ENCODE peak calls at places on chromosomes 16 and 17, in eight cellular contexts. D is kidney; R is left ventricle myocardium superior; P is Peyer's patch; Q is epithelial cell of esophagus; W is hypothalamus; Y is RPMI7951; J is activated CD8-positive, alpha-beta memory T cell treated with anti-CD3 and anti-CD28 coated beads for 4 hours. G is an unnamed sample.

GRCh38 chr16:89633064-89633631 is 19.7 kb downstream of the DPEP1 start:
- DNase-seq in D (no peak), R (no peak), P (no peak), Q (peak; percentile 77), W (no peak), Y (peak; percentile 97), J (no peak), G (no peak)

GRCh38 chr16:19488213-19488640 is 33.7 kb downstream of the GDE1 start:
- DNase-seq in D (no peak), R (no peak), P (no peak), Q (no peak), W (no peak), Y (no peak), J (no peak), G (no peak)

GRCh38 chr16:75754126-75754525 is 27.8 kb upstream of the CPHXL start:
- DNase-seq in D (no peak), R (no peak), P (no peak), Q (peak; percentile 94), W (no peak), Y (peak; percentile 10), J (no peak), G (no peak)

GRCh38 chr17:33200116-33200515 is 93.0 kb downstream of the ASIC2 start:
- DNase-seq in D (no peak), R (no peak), P (no peak), Q (peak; percentile 59), W (no peak), Y (no peak), J (no peak), G (no peak)

GRCh38 chr17:64240741-64241347 is 22.2 kb downstream of the TEX2 start:
- DNase-seq in D (peak; percentile 81), R (peak; percentile 61), P (no peak), Q (peak; percentile 52), W (peak; percentile 11), Y (peak; percentile 99), J (no peak), G (no peak)

GRCh38 chr17:2215616-2216364 is 87.8 kb downstream of the SMG6 start:
- DNase-seq in D (peak; percentile 90), R (peak; percentile 87), P (peak; percentile 88), Q (peak; percentile 58), W (peak; percentile 63), Y (peak; percentile 88), J (no peak), G (peak; percentile 43)

GRCh38 chr16:86195863-86196630 is 297.1 kb downstream of the IRF8 start:
- DNase-seq in D (no peak), R (no peak), P (no peak), Q (no peak), W (no peak), Y (peak; percentile 41), J (no peak), G (no peak)

GRCh38 chr16:79143026-79143425 is 457.5 kb downstream of the MAF start:
- DNase-seq in D (no peak), R (no peak), P (no peak), Q (no peak), W (no peak), Y (no peak), J (no peak), G (no peak)

GRCh38 chr16:53913920-53914319 is 210.0 kb downstream of the FTO start:
- DNase-seq in D (no peak), R (peak; percentile 25), P (no peak), Q (no peak), W (no peak), Y (peak; percentile 22), J (no peak), G (no peak)

GRCh38 chr17:68682913-68683312 is 81.7 kb upstream of the FAM20A start:
- DNase-seq in D (no peak), R (no peak), P (no peak), Q (no peak), W (no peak), Y (peak; percentile 59), J (no peak), G (no peak)

GRCh38 chr17:48814504-48814903 is 2.5 kb downstream of the TTLL6 start:
- DNase-seq in D (no peak), R (peak; percentile 50), P (peak; percentile 44), Q (peak; percentile 58), W (peak; percentile 43), Y (peak; percentile 54), J (peak; percentile 34), G (peak; percentile 12)

GRCh38 chr16:77223184-77223583 is 24.0 kb downstream of the SYCE1L start:
- DNase-seq in D (no peak), R (no peak), P (no peak), Q (no peak), W (no peak), Y (no peak), J (no peak), G (no peak)

GRCh38 chr17:69434164-69434579 is 19.7 kb downstream of the MAP2K6 start:
- DNase-seq in D (no peak), R (no peak), P (no peak), Q (peak; percentile 92), W (no peak), Y (peak; percentile 42), J (no peak), G (no peak)

GRCh38 chr16:188674-189073 is 8.4 kb downstream of the HBQ1 start:
- DNase-seq in D (no peak), R (no peak), P (no peak), Q (no peak), W (no peak), Y (no peak), J (no peak), G (no peak)

GRCh38 chr17:79183221-79184158 is 108.9 kb downstream of the ENGASE start:
- DNase-seq in D (peak; percentile 45), R (no peak), P (no peak), Q (peak; percentile 22), W (peak; percentile 23), Y (no peak), J (no peak), G (no peak)

GRCh38 chr16:57570301-57571070 is 28.0 kb downstream of the ADGRG5 start:
- DNase-seq in D (no peak), R (no peak), P (peak; percentile 3), Q (no peak), W (no peak), Y (no peak), J (no peak), G (no peak)

GRCh38 chr17:14745541-14745940 is 444.7 kb downstream of the HS3ST3B1 start:
- DNase-seq in D (no peak), R (no peak), P (no peak), Q (peak; percentile 51), W (no peak), Y (no peak), J (no peak), G (no peak)

GRCh38 chr17:57114085-57114673 is 29.1 kb downstream of the AKAP1 start:
- DNase-seq in D (no peak), R (peak; percentile 66), P (peak; percentile 49), Q (peak; percentile 32), W (peak; percentile 31), Y (peak; percentile 17), J (peak; percentile 45), G (peak; percentile 11)

GRCh38 chr17:8649157-8650118 is 18.9 kb upstream of the MYH10 start:
- DNase-seq in D (no peak), R (no peak), P (no peak), Q (no peak), W (no peak), Y (no peak), J (no peak), G (no peak)

G was measured in T-helper 22 cell.